ENCODE peak calls at places on chromosomes 2 and 18, in eight cellular contexts. P, W, L, F, X, G, O and D are unnamed samples.

GRCh38 chr2:10901160-10901559 is 10.6 kb upstream of the KCNF1 start:
- DNase-seq in P (no peak), W (no peak), L (no peak), F (no peak), X (no peak), G (no peak), O (no peak), D (no peak)

GRCh38 chr18:1488957-1489356 is 584.3 kb downstream of the ADCYAP1 start:
- DNase-seq in P (no peak), W (no peak), L (no peak), F (no peak), X (no peak), G (no peak), O (no peak), D (no peak)

GRCh38 chr2:192773044-192773443 is 578.3 kb upstream of the TMEFF2 start:
- DNase-seq in P (no peak), W (no peak), L (no peak), F (no peak), X (no peak), G (no peak), O (no peak), D (no peak)

GRCh38 chr2:86622878-86623548 is 652 bp downstream of the RNF103 start:
- DNase-seq in P (peak), W (no peak), L (peak), F (peak), X (no peak), G (peak), O (no peak), D (no peak)

GRCh38 chr18:26386002-26386401 is 159.8 kb downstream of the TAF4B start:
- DNase-seq in P (no peak), W (peak), L (peak), F (no peak), X (no peak), G (no peak), O (no peak), D (peak)

GRCh38 chr2:102233132-102233884 is 46.5 kb downstream of the IL1RL2 start:
- DNase-seq in P (no peak), W (no peak), L (no peak), F (no peak), X (no peak), G (no peak), O (no peak), D (no peak)

GRCh38 chr2:241123816-241124536 is 21.9 kb upstream of the MTERF4 start:
- DNase-seq in P (peak), W (no peak), L (peak), F (peak), X (no peak), G (no peak), O (no peak), D (no peak)

GRCh38 chr18:6414118-6414722 is 491 bp downstream of the L3MBTL4 start:
- DNase-seq in P (peak), W (no peak), L (peak), F (peak), X (peak), G (peak), O (peak), D (peak)

GRCh38 chr2:9627310-9627709 is 3.5 kb downstream of the YWHAQ start:
- DNase-seq in P (no peak), W (peak), L (no peak), F (no peak), X (no peak), G (no peak), O (no peak), D (peak)

GRCh38 chr2:173132531-173132930 is 56.9 kb downstream of the MAP3K20 start:
- DNase-seq in P (no peak), W (no peak), L (no peak), F (no peak), X (no peak), G (no peak), O (no peak), D (no peak)

GRCh38 chr2:221444106-221444505 is 128.0 kb downstream of the EPHA4 start:
- DNase-seq in P (peak), W (peak), L (no peak), F (no peak), X (no peak), G (no peak), O (no peak), D (peak)

GRCh38 chr18:32661486-32662299 is 111.1 kb downstream of the KLHL14 start:
- DNase-seq in P (no peak), W (no peak), L (no peak), F (no peak), X (no peak), G (no peak), O (no peak), D (peak)

GRCh38 chr2:142140434-142140845 is 9.6 kb upstream of the LRP1B start:
- DNase-seq in P (no peak), W (peak), L (no peak), F (no peak), X (peak), G (no peak), O (peak), D (peak)

GRCh38 chr2:235027558-235028214 is 75.9 kb downstream of the SH3BP4 start:
- DNase-seq in P (no peak), W (peak), L (no peak), F (no peak), X (no peak), G (no peak), O (no peak), D (peak)

GRCh38 chr18:34866739-34867138 is 156.6 kb downstream of the DTNA start:
- DNase-seq in P (no peak), W (peak), L (no peak), F (no peak), X (peak), G (no peak), O (no peak), D (peak)

GRCh38 chr2:241752689-241753276 is 18.4 kb downstream of the D2HGDH start:
- DNase-seq in P (no peak), W (no peak), L (no peak), F (no peak), X (no peak), G (no peak), O (no peak), D (no peak)

GRCh38 chr2:44715671-44716077 is 225.8 kb upstream of the SIX3 start:
- DNase-seq in P (no peak), W (peak), L (no peak), F (no peak), X (peak), G (no peak), O (no peak), D (peak)

GRCh38 chr2:88590998-88591613 is 36.2 kb downstream of the EIF2AK3 start:
- DNase-seq in P (no peak), W (peak), L (peak), F (peak), X (peak), G (no peak), O (no peak), D (peak)

GRCh38 chr2:220469201-220469600 is 841.8 kb downstream of the SLC4A3 start:
- DNase-seq in P (no peak), W (peak), L (no peak), F (no peak), X (no peak), G (no peak), O (no peak), D (peak)

GRCh38 chr2:152067823-152068222 is 31.0 kb downstream of the CACNB4 start:
- DNase-seq in P (no peak), W (no peak), L (no peak), F (no peak), X (no peak), G (no peak), O (no peak), D (peak)

GRCh38 chr18:79917351-79918088 is 33.9 kb downstream of the SLC66A2 start:
- DNase-seq in P (peak), W (no peak), L (peak), F (peak), X (no peak), G (peak), O (no peak), D (no peak)

GRCh38 chr2:109032229-109032800 is 43.3 kb upstream of the EDAR start:
- DNase-seq in P (no peak), W (no peak), L (no peak), F (peak), X (no peak), G (no peak), O (peak), D (peak)

GRCh38 chr2:43331428-43331827 is 105.0 kb upstream of the ZFP36L2 start:
- DNase-seq in P (no peak), W (peak), L (peak), F (no peak), X (no peak), G (no peak), O (no peak), D (peak)

GRCh38 chr18:33745396-33745795 is 167.4 kb downstream of the ASXL3 start:
- DNase-seq in P (no peak), W (no peak), L (no peak), F (no peak), X (no peak), G (no peak), O (no peak), D (no peak)

GRCh38 chr18:57434177-57434535 is 1.0 kb upstream of the ONECUT2 start:
- DNase-seq in P (no peak), W (no peak), L (no peak), F (no peak), X (peak), G (no peak), O (no peak), D (no peak)

GRCh38 chr18:68104036-68104435 is 587.5 kb upstream of the DSEL start:
- DNase-seq in P (no peak), W (peak), L (no peak), F (no peak), X (no peak), G (no peak), O (no peak), D (no peak)

GRCh38 chr2:118576109-118576855 is 271.2 kb downstream of the EN1 start:
- DNase-seq in P (no peak), W (peak), L (no peak), F (no peak), X (no peak), G (no peak), O (no peak), D (no peak)

GRCh38 chr18:5770176-5770575 is 125.1 kb downstream of the TMEM200C start:
- DNase-seq in P (no peak), W (no peak), L (no peak), F (no peak), X (no peak), G (no peak), O (no peak), D (no peak)

GRCh38 chr2:241535871-241536639 is 22.5 kb upstream of the BOK start:
- DNase-seq in P (no peak), W (no peak), L (no peak), F (no peak), X (no peak), G (no peak), O (no peak), D (no peak)

GRCh38 chr2:136538489-136538888 is 226.9 kb upstream of the THSD7B start:
- DNase-seq in P (no peak), W (no peak), L (no peak), F (no peak), X (no peak), G (no peak), O (no peak), D (no peak)

GRCh38 chr2:156908825-156909224 is 348.7 kb upstream of the GALNT5 start:
- DNase-seq in P (no peak), W (peak), L (no peak), F (no peak), X (no peak), G (no peak), O (peak), D (peak)

GRCh38 chr2:38835990-38836389 is 39.7 kb downstream of the DHX57 start:
- DNase-seq in P (no peak), W (no peak), L (peak), F (no peak), X (no peak), G (no peak), O (peak), D (no peak)

GRCh38 chr2:86498468-86499260 is 57.5 kb downstream of the KDM3A start:
- DNase-seq in P (no peak), W (no peak), L (no peak), F (no peak), X (no peak), G (no peak), O (no peak), D (no peak)

GRCh38 chr2:234723400-234723799 is 226.5 kb upstream of the ARL4C start:
- DNase-seq in P (no peak), W (no peak), L (no peak), F (no peak), X (no peak), G (no peak), O (no peak), D (no peak)

GRCh38 chr2:211751853-211752252 is 786.7 kb downstream of the ERBB4 start:
- DNase-seq in P (no peak), W (no peak), L (no peak), F (no peak), X (no peak), G (no peak), O (no peak), D (no peak)

GRCh38 chr2:25044990-25045389 is 3.1 kb downstream of the EFR3B start:
- DNase-seq in P (peak), W (no peak), L (no peak), F (no peak), X (no peak), G (no peak), O (no peak), D (no peak)

DNA sequence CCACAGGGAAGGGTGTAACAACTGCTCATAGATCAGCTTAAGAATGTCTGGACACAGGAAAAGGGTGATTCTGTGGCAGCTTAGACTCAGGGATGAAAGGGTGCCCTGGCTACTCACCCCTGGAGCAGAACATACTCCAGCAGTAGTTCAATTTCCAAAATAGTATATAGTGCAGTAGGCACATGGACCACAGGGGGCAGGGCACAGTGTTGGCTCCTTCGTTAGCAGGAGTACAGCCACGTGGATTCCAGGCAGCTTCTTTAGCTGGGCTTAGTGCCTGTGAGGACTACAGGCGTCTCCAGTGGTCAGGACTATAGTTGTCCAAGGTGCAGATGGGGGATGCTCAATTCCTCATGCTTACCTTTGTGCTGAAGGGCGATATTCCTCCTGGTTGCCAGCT is 277.5 kb upstream of the DDX18 start:
- DNase-seq in P (no peak), W (no peak), L (no peak), F (no peak), X (no peak), G (no peak), O (no peak), D (no peak)
- TF ChIP-seq CTCF in P (no peak), W (no peak), L (no peak), F (no peak), X (peak), G (no peak), O (no peak), D (no peak)

GRCh38 chr18:37564796-37565137 is 831 bp downstream of the CELF4 start:
- DNase-seq in P (no peak), W (peak), L (peak), F (no peak), X (peak), G (no peak), O (no peak), D (peak)

GRCh38 chr18:37566479-37567060 is 972 bp upstream of the CELF4 start:
- DNase-seq in P (no peak), W (no peak), L (no peak), F (no peak), X (peak), G (no peak), O (no peak), D (peak)

GRCh38 chr18:37563810-37564511 is 1.6 kb downstream of the CELF4 start:
- DNase-seq in P (no peak), W (no peak), L (no peak), F (no peak), X (no peak), G (no peak), O (no peak), D (no peak)

GRCh38 chr18:37565985-37566478 is 434 bp upstream of the CELF4 start:
- DNase-seq in P (no peak), W (peak), L (peak), F (no peak), X (peak), G (no peak), O (no peak), D (peak)

GRCh38 chr18:37565138-37565984 is at the start of gene CELF4:
- DNase-seq in P (no peak), W (no peak), L (no peak), F (no peak), X (peak), G (no peak), O (no peak), D (no peak)
- H3K4me3 ChIP-seq in P (peak), W (peak), L (no peak), F (no peak), X (peak), G (peak), O (no peak), D (peak)

GRCh38 chr2:1585635-1586034 is 158.7 kb downstream of the PXDN start:
- DNase-seq in P (no peak), W (no peak), L (no peak), F (no peak), X (no peak), G (no peak), O (no peak), D (no peak)

GRCh38 chr2:1584051-1584531 is 160.2 kb downstream of the PXDN start:
- DNase-seq in P (no peak), W (no peak), L (no peak), F (no peak), X (no peak), G (no peak), O (no peak), D (no peak)

GRCh38 chr2:1582891-1583341 is 161.4 kb downstream of the PXDN start:
- DNase-seq in P (no peak), W (no peak), L (no peak), F (no peak), X (no peak), G (no peak), O (no peak), D (no peak)

GRCh38 chr2:1584691-1585485 is 159.4 kb downstream of the PXDN start:
- DNase-seq in P (no peak), W (no peak), L (no peak), F (no peak), X (no peak), G (no peak), O (no peak), D (peak)

GRCh38 chr2:1581965-1582625 is 162.2 kb downstream of the PXDN start:
- DNase-seq in P (no peak), W (no peak), L (no peak), F (no peak), X (peak), G (no peak), O (no peak), D (no peak)
- TF ChIP-seq CTCF in P (no peak), W (no peak), L (no peak), F (no peak), X (no peak), G (no peak), O (no peak), D (no peak)

DNA sequence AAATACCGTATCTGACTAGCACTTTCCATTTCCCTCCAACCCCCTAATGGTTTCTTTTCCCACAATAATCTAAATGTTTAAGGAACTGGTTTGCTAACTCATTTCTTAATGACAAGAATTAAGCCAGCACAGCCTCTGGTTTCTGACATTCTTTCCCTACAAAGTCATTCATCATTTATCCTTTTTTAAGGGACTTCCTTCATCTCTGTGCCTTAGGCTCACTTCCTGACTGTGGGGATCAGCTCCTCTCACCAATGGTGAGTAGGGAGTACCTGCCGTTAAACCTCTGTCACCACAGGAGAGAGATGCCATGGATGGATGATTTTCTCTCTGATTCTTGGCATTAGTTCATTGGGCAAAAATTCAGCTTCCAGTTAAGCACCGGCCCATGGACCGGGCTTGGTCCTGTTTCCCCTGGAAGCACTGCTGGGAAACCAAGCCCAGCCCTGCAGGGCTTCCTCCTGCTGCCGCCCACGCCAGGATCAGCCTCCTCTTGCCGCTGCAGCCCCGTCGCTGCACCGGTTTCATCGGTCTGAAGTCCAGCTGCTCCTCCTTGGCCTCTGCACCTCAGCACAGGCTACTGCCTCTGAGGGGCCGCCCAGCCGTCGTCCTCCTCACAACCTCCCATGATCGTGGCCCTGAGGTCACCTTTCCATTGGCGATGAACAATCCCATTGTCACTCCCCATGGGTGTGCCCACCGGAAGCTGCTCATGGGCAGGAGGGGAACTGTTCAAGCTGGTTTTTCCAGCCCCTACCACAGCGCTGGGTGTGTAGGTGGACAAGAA is 64.0 kb upstream of the ZNF516 start:
- DNase-seq in P (no peak), W (no peak), L (no peak), F (no peak), X (no peak), G (no peak), O (no peak), D (no peak)
- H3K4me3 ChIP-seq in P (no peak), W (no peak), L (no peak), F (no peak), X (no peak), G (no peak), O (no peak), D (no peak)

GRCh38 chr18:45839415-45840395 is 14.2 kb downstream of the SIGLEC15 start:
- DNase-seq in P (no peak), W (peak), L (peak), F (no peak), X (peak), G (peak), O (no peak), D (peak)

GRCh38 chr18:45835057-45835634 is 9.7 kb downstream of the SIGLEC15 start:
- DNase-seq in P (no peak), W (no peak), L (no peak), F (no peak), X (no peak), G (no peak), O (no peak), D (no peak)

GRCh38 chr18:45838302-45839070 is 13.0 kb downstream of the SIGLEC15 start:
- DNase-seq in P (no peak), W (no peak), L (no peak), F (no peak), X (no peak), G (no peak), O (no peak), D (no peak)

GRCh38 chr18:45836242-45837215 is 11.1 kb downstream of the SIGLEC15 start:
- DNase-seq in P (no peak), W (no peak), L (no peak), F (no peak), X (peak), G (no peak), O (no peak), D (no peak)

DNA sequence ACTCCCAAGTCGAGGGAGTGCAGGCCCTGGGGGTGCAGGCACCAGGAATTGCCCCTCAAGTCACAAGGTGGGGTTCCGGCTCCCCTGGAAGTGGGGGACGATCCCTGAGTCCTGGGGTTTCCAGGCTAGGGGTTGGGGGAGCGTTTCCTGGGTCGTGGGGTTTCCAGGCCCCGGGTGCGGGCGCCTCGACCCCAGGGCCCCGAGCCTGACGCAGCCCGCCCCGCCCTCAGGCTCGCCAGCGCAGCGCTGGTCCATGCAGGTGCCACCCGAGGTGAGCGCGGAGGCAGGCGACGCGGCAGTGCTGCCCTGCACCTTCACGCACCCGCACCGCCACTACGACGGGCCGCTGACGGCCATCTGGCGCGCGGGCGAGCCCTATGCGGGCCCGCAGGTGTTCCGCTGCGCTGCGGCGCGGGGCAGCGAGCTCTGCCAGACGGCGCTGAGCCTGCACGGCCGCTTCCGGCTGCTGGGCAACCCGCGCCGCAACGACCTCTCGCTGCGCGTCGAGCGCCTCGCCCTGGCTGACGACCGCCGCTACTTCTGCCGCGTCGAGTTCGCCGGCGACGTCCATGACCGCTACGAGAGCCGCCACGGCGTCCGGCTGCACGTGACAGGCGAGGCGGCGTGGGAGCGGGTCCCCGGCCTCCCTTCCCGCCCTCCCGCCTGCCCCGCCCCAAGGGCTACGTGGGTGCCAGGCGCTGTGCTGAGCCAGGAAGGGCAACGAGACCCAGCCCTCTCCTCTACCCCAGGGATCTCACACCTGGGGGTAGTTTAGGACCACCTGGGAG is 12.0 kb downstream of the SIGLEC15 start:
- DNase-seq in P (no peak), W (no peak), L (peak), F (peak), X (peak), G (no peak), O (no peak), D (peak)
- TF ChIP-seq CTCF in P (no peak), W (no peak), L (peak), F (no peak), X (peak), G (peak), O (no peak), D (peak)